ENCODE peak calls at places on chromosomes 11 and 22, in eight cellular contexts. W is RKO, X is A673, D is cardiac fibroblast, U is hypothalamus, B is midbrain, H is LoVo, F is NCI-H1048. R is an unnamed sample.

GRCh38 chr11:62844154-62844553 is 4.8 kb upstream of the WDR74 start:
- DNase-seq in W (no peak), X (no peak), D (no peak), U (no peak), B (no peak), H (no peak), F (no peak), R (no peak)

GRCh38 chr11:40328890-40329617 is 1130.4 kb downstream of the LRRC4C start:
- DNase-seq in W (peak), X (peak), D (peak), U (no peak), B (no peak), H (peak), F (no peak), R (no peak)

GRCh38 chr22:26550498-26551033 is 38.3 kb upstream of the TFIP11 start:
- DNase-seq in W (no peak), X (no peak), D (peak), U (peak), B (peak), H (peak), F (no peak), R (peak)

GRCh38 chr11:83477772-83478171 is 191.6 kb upstream of the CCDC90B start:
- DNase-seq in W (no peak), X (no peak), D (no peak), U (no peak), B (no peak), H (no peak), F (no peak), R (no peak)

GRCh38 chr11:48024635-48025071 is 44.3 kb downstream of the PTPRJ start:
- DNase-seq in W (no peak), X (peak), D (no peak), U (no peak), B (no peak), H (no peak), F (no peak), R (no peak)

GRCh38 chr22:35631597-35631996 is 14.5 kb upstream of the MB start:
- DNase-seq in W (peak), X (peak), D (peak), U (no peak), B (no peak), H (peak), F (no peak), R (no peak)

GRCh38 chr11:71182791-71183556 is 69.4 kb downstream of the SHANK2 start:
- DNase-seq in W (no peak), X (no peak), D (no peak), U (no peak), B (no peak), H (no peak), F (no peak), R (no peak)

GRCh38 chr11:122696662-122697061 is 41.1 kb downstream of the UBASH3B start:
- DNase-seq in W (no peak), X (no peak), D (no peak), U (no peak), B (no peak), H (no peak), F (no peak), R (no peak)

GRCh38 chr11:87462171-87462570 is 424.4 kb downstream of the TMEM135 start:
- DNase-seq in W (no peak), X (no peak), D (no peak), U (no peak), B (no peak), H (no peak), F (no peak), R (no peak)

GRCh38 chr11:58922475-58922874 is 16.8 kb upstream of the GLYATL1 start:
- DNase-seq in W (no peak), X (no peak), D (no peak), U (no peak), B (no peak), H (no peak), F (no peak), R (no peak)

GRCh38 chr22:39359659-39360195 is 9.9 kb downstream of the SYNGR1 start:
- DNase-seq in W (no peak), X (no peak), D (no peak), U (no peak), B (no peak), H (no peak), F (no peak), R (no peak)

GRCh38 chr22:19721486-19722172 is 1.7 kb upstream of the GP1BB start:
- DNase-seq in W (no peak), X (no peak), D (no peak), U (no peak), B (no peak), H (no peak), F (no peak), R (no peak)

GRCh38 chr11:61173456-61173855 is 12.2 kb upstream of the VPS37C start:
- DNase-seq in W (no peak), X (peak), D (peak), U (no peak), B (no peak), H (no peak), F (no peak), R (no peak)

GRCh38 chr11:6655790-6656580 is at the start of gene DCHS1:
- DNase-seq in W (no peak), X (peak), D (no peak), U (no peak), B (no peak), H (no peak), F (no peak), R (no peak)

GRCh38 chr11:58286249-58286648 is 18.2 kb upstream of the OR10W1 start:
- DNase-seq in W (peak), X (peak), D (peak), U (no peak), B (no peak), H (peak), F (no peak), R (no peak)

GRCh38 chr11:58998480-58999290 is 59.4 kb downstream of the GLYATL1 start:
- DNase-seq in W (no peak), X (no peak), D (no peak), U (no peak), B (no peak), H (no peak), F (no peak), R (no peak)

GRCh38 chr22:40485813-40486610 is 115.6 kb downstream of the SGSM3 start:
- DNase-seq in W (no peak), X (peak), D (peak), U (no peak), B (no peak), H (no peak), F (no peak), R (no peak)

GRCh38 chr11:66081505-66081904 is 11.4 kb downstream of the PACS1 start:
- DNase-seq in W (no peak), X (no peak), D (peak), U (no peak), B (peak), H (peak), F (peak), R (no peak)

GRCh38 chr11:66686801-66687750 is 9.4 kb upstream of the RBM4B start:
- DNase-seq in W (no peak), X (no peak), D (no peak), U (no peak), B (no peak), H (no peak), F (no peak), R (no peak)

GRCh38 chr22:37115032-37115431 is 5.5 kb upstream of the TMPRSS6 start:
- DNase-seq in W (no peak), X (no peak), D (no peak), U (no peak), B (no peak), H (no peak), F (no peak), R (no peak)

GRCh38 chr11:112024178-112024777 is 930 bp upstream of the DLAT start:
- DNase-seq in W (peak), X (peak), D (no peak), U (no peak), B (no peak), H (no peak), F (no peak), R (no peak)

GRCh38 chr22:24390576-24390975 is 36.8 kb upstream of the ADORA2A start:
- DNase-seq in W (no peak), X (no peak), D (peak), U (no peak), B (no peak), H (no peak), F (no peak), R (no peak)

GRCh38 chr11:68181719-68182451 is 31.2 kb downstream of the KMT5B start:
- DNase-seq in W (no peak), X (no peak), D (peak), U (no peak), B (no peak), H (no peak), F (no peak), R (no peak)

GRCh38 chr11:109040303-109040702 is 375.4 kb downstream of the DDX10 start:
- DNase-seq in W (peak), X (no peak), D (no peak), U (no peak), B (no peak), H (no peak), F (no peak), R (no peak)

GRCh38 chr11:93775289-93775688 is 8.8 kb upstream of the MED17 start:
- DNase-seq in W (peak), X (peak), D (peak), U (no peak), B (no peak), H (no peak), F (no peak), R (no peak)

GRCh38 chr11:116175707-116176106 is 597.1 kb downstream of the BUD13 start:
- DNase-seq in W (no peak), X (no peak), D (no peak), U (no peak), B (no peak), H (no peak), F (no peak), R (no peak)

GRCh38 chr11:7882860-7883259 is 48.2 kb downstream of the OR10A6 start:
- DNase-seq in W (no peak), X (no peak), D (peak), U (no peak), B (no peak), H (no peak), F (no peak), R (no peak)

R was measured in putamen.